ENCODE peak calls at places on chromosome 21, in five cellular contexts. O, J, Z, K and U are unnamed samples.

GRCh38 chr21:41460578-41461527 is 34.8 kb downstream of the MX1 start:
- DNase-seq in O (peak), J (peak), Z (peak), K (peak), U (peak)

GRCh38 chr21:32508558-32508957 is 76.8 kb downstream of the TCP10L start:
- DNase-seq in Z (no peak), J (no peak), O (no peak), K (no peak), U (no peak)

GRCh38 chr21:42314616-42315295 is 453 bp downstream of the TFF3 start:
- DNase-seq in O (no peak), K (no peak), J (no peak), Z (no peak), U (no peak)

GRCh38 chr21:41955516-41955915 is 1.7 kb upstream of the C2CD2 start:
- DNase-seq in Z (no peak), O (no peak), K (no peak), J (no peak), U (no peak)

GRCh38 chr21:14675774-14676530 is 129.8 kb upstream of the SAMSN1 start:
- DNase-seq in Z (no peak), J (no peak), O (no peak), K (peak), U (no peak)

GRCh38 chr21:43676391-43676790 is 17.0 kb downstream of the RRP1B start:
- DNase-seq in Z (no peak), K (no peak), O (no peak), J (no peak), U (no peak)

GRCh38 chr21:38310619-38311018 is 53.8 kb downstream of the KCNJ15 start:
- DNase-seq in J (no peak), K (no peak), O (no peak), Z (no peak), U (no peak)

GRCh38 chr21:28636988-28637691 is 355.5 kb downstream of the LTN1 start:
- DNase-seq in K (no peak), Z (no peak), J (no peak), O (peak), U (no peak)

GRCh38 chr21:43916691-43917514 is 51.9 kb downstream of the AGPAT3 start:
- DNase-seq in Z (no peak), O (peak), J (peak), K (peak), U (no peak)

GRCh38 chr21:22516230-22516629 is 1518.0 kb downstream of the NCAM2 start:
- DNase-seq in J (no peak), O (no peak), K (no peak), Z (no peak), U (no peak)

GRCh38 chr21:45276620-45277019 is 11.1 kb downstream of the POFUT2 start:
- DNase-seq in O (no peak), Z (no peak), K (no peak), J (no peak), U (no peak)

GRCh38 chr21:38486705-38487104 is 11.6 kb downstream of the ERG start:
- DNase-seq in J (no peak), K (no peak), Z (no peak), O (no peak), U (no peak)

GRCh38 chr21:43805275-43805800 is 16.0 kb downstream of the RRP1 start:
- DNase-seq in K (peak), Z (no peak), O (no peak), J (no peak), U (no peak)

GRCh38 chr21:46099476-46099875 is 1.6 kb downstream of the COL6A2 start:
- DNase-seq in Z (no peak), J (no peak), K (no peak), O (peak), U (peak)

GRCh38 chr21:29647353-29647781 is 292.4 kb downstream of the GRIK1 start:
- DNase-seq in Z (no peak), J (no peak), K (no peak), O (peak), U (no peak)

GRCh38 chr21:38631171-38631570 is 132.9 kb upstream of the ERG start:
- DNase-seq in K (no peak), Z (no peak), J (no peak), O (no peak), U (no peak)

GRCh38 chr21:39071623-39072214 is 111.5 kb downstream of the PSMG1 start:
- DNase-seq in O (peak), J (no peak), Z (no peak), K (no peak), U (no peak)